ENCODE peak calls at places on chromosomes 5 and 9, in six cellular contexts. M is endothelial cell of umbilical vein, D is A549, N is GM12878, G is HepG2, W is K562. V is an unnamed sample.

GRCh38 chr5:177496111-177497010 is 1.0 kb downstream of the PDLIM7 start:
- DNase-seq in D (peak), N (no peak), G (peak), W (peak), M (peak), V (peak)

GRCh38 chr9:122110100-122110833 is 17.2 kb upstream of the TTLL11 start:
- DNase-seq in D (no peak), M (no peak), N (no peak), G (no peak), W (no peak), V (no peak)

GRCh38 chr5:74103131-74104023 is 477.4 kb downstream of the ARHGEF28 start:
- DNase-seq in G (no peak), D (no peak), W (no peak), N (no peak), M (peak), V (no peak)

GRCh38 chr9:2816476-2817141 is 27.3 kb downstream of the PUM3 start:
- DNase-seq in W (no peak), N (no peak), D (no peak), M (no peak), G (no peak), V (no peak)

GRCh38 chr9:1462626-1463308 is 412.6 kb downstream of the DMRT2 start:
- DNase-seq in N (no peak), D (no peak), G (no peak), W (no peak), M (no peak), V (no peak)

GRCh38 chr5:3542158-3542557 is 53.5 kb upstream of the IRX1 start:
- DNase-seq in W (no peak), M (no peak), D (no peak), G (no peak), N (no peak), V (peak)

GRCh38 chr9:93952119-93952783 is 2.9 kb downstream of the BARX1 start:
- DNase-seq in G (no peak), N (no peak), D (no peak), W (no peak), M (no peak), V (no peak)

GRCh38 chr9:98792096-98792490 is 4.3 kb downstream of the ANKS6 start:
- DNase-seq in N (no peak), M (no peak), W (no peak), G (no peak), D (no peak), V (no peak)

GRCh38 chr5:152844713-152845112 is 439.6 kb upstream of the NMUR2 start:
- DNase-seq in G (no peak), N (no peak), W (no peak), D (no peak), M (no peak), V (no peak)

GRCh38 chr9:9352877-9353481 is 1259.8 kb downstream of the PTPRD start:
- DNase-seq in G (no peak), N (no peak), W (peak), D (no peak), M (peak), V (peak)

GRCh38 chr9:136204838-136205706 is at the start of gene LHX3:
- DNase-seq in W (no peak), M (peak), G (no peak), D (no peak), N (no peak), V (no peak)

GRCh38 chr5:139845846-139846681 is 50.5 kb downstream of the PSD2 start:
- DNase-seq in D (no peak), N (no peak), W (no peak), G (no peak), M (no peak), V (no peak)

GRCh38 chr5:79772651-79773050 is 83.0 kb downstream of the CMYA5 start:
- DNase-seq in D (no peak), M (no peak), N (no peak), G (no peak), W (no peak), V (no peak)

GRCh38 chr9:76180541-76180940 is 213.7 kb downstream of the RFK start:
- DNase-seq in M (no peak), D (no peak), G (no peak), N (no peak), W (no peak), V (no peak)

GRCh38 chr9:34510506-34511159 is 12.2 kb downstream of the ENHO start:
- DNase-seq in W (no peak), M (no peak), N (no peak), D (no peak), G (no peak), V (no peak)

GRCh38 chr5:128305341-128305740 is 221.8 kb downstream of the SLC12A2 start:
- DNase-seq in W (no peak), G (no peak), N (no peak), D (no peak), M (no peak), V (no peak)

GRCh38 chr9:12882430-12882829 is 107.6 kb downstream of the LURAP1L start:
- DNase-seq in M (no peak), D (no peak), N (no peak), G (no peak), W (no peak), V (no peak)

GRCh38 chr9:12889402-12890106 is 114.7 kb downstream of the LURAP1L start:
- DNase-seq in N (no peak), D (no peak), W (no peak), G (no peak), M (no peak), V (no peak)

GRCh38 chr9:12880406-12881016 is 105.7 kb downstream of the LURAP1L start:
- DNase-seq in N (no peak), W (no peak), M (no peak), D (no peak), G (no peak), V (no peak)

DNA sequence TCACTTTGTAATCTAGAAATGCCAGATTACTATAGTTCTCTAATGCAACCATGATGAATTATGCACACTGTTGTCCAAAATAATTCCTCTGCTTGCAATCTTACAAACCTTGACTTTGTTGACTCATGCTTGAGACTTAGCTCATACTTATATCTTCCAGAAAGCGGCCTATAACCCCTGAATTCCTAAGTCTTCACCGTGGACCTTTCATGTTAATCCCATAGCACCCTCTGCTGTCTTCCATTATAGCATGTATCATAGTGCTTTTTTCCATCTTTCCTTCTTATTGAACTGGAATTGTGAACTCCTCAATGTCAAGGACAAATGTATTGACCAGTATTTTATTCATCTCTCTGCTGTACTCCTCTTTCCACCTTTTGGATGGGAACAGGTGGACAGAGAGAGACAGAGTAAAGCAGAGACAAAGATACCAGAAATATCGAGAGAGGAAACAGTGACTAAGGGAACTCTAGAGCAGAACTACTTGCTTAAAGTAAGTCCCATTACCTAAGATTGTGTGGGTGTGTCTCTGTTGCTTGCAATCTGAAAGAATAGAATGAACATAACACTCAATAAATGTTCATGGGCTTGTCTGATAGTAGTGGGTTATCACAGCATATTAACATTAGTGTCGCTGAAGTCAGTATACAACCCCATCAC is 110.0 kb downstream of the LURAP1L start:
- DNase-seq in M (peak), W (peak), D (peak), N (no peak), G (peak), V (no peak)
- TF ChIP-seq MYC in M (no peak), W (no peak), D (no peak), N (no peak), G (no peak), V (no peak)

GRCh38 chr5:131634666-131634995 is 398 bp downstream of the RAPGEF6 start:
- DNase-seq in D (peak), N (no peak), G (peak), W (peak), M (no peak), V (peak)

GRCh38 chr5:131630963-131631350 is 4.1 kb downstream of the RAPGEF6 start:
- DNase-seq in D (no peak), N (no peak), G (no peak), M (no peak), W (no peak), V (no peak)

GRCh38 chr5:131634996-131635754 is at the start of gene RAPGEF6:
- DNase-seq in N (peak), W (peak), G (peak), M (peak), D (peak), V (peak)

GRCh38 chr5:131635755-131636479 is 888 bp upstream of the RAPGEF6 start:
- DNase-seq in W (peak), G (no peak), D (peak), N (peak), M (peak), V (peak)

GRCh38 chr5:131633830-131634229 is 1.2 kb downstream of the RAPGEF6 start:
- DNase-seq in N (no peak), W (peak), M (no peak), D (no peak), G (no peak), V (peak)
- H3K4me3 ChIP-seq in N (peak), W (peak), M (peak), D (peak), G (peak), V (peak)

DNA sequence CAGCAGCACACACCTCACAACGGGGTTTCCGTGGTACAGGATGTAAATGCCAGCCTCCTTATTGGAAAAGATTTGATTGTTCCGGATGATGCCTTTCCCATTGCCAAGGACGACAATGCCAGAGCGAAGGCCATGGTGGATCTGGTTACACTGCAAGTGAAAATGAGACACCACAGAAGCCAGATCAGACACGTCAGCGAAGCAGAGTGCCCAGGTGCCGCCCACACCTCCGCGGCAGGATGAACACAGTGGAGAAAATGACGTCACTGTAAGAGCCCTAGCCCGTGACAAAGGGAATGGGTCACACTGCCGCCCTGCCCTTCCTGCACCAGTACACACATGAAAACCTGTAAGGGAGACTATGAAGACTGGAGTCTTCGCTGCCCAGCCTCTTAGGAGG is 43.4 kb downstream of the POLR1E start:
- DNase-seq in W (no peak), D (no peak), N (peak), M (no peak), G (no peak), V (no peak)
- TF ChIP-seq POLR2A in W (no peak), D (no peak), N (no peak), M (no peak), G (no peak), V (no peak)

DNA sequence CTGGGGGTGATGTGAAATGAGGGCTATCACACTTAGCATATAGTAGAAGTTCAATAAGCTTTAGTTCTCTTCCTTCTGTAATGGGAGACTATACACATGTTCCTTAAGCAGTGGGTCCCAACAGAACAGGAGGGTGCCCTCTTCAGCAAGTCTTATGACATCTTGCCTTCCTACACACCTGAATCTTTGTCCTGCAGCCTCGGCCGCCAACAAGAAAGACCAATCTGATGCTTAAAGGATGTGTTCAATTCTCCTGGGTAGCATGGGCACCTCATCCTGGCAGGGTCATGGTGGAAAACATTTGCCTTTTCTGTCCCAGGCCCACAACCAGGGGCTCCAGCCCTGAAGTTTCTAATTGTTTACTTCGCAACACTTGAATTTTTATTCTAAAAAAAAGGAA is 26.3 kb upstream of the SMAD5 start:
- DNase-seq in D (no peak), N (no peak), W (no peak), M (no peak), G (no peak), V (no peak)
- TF ChIP-seq MYC in D (no peak), N (no peak), W (no peak), M (no peak), G (no peak), V (no peak)

V was measured in NB4.